ENCODE peak calls at places on chromosome 11, in seven cellular contexts. Q is GM13977; M is cardiac muscle cell; U is heart left ventricle; T is ovary; K is GM12865; C is CD8-positive, alpha-beta T cell. P is an unnamed sample.

GRCh38 chr11:69000391-69000790 is 12.7 kb downstream of the MRGPRF start:
- DNase-seq in Q (no peak), C (no peak), T (no peak), M (no peak), U (no peak), K (no peak), P (no peak)

GRCh38 chr11:65764434-65764833 is 16.3 kb downstream of the AP5B1 start:
- DNase-seq in M (no peak), T (no peak), Q (no peak), C (no peak), U (no peak), K (no peak), P (no peak)

GRCh38 chr11:19789840-19790710 is 77.4 kb downstream of the NAV2 start:
- DNase-seq in Q (no peak), K (no peak), T (no peak), C (no peak), U (no peak), M (no peak), P (no peak)

GRCh38 chr11:64352099-64353005 is 6.6 kb upstream of the RPS6KA4 start:
- DNase-seq in Q (no peak), M (no peak), T (no peak), U (no peak), C (no peak), K (no peak), P (no peak)

GRCh38 chr11:34941688-34942087 is 25.3 kb downstream of the PDHX start:
- DNase-seq in T (no peak), U (no peak), K (no peak), C (no peak), M (no peak), Q (no peak), P (no peak)

GRCh38 chr11:73622920-73623593 is 23.3 kb upstream of the PLEKHB1 start:
- DNase-seq in M (no peak), C (no peak), Q (no peak), T (no peak), K (no peak), U (no peak), P (no peak)

GRCh38 chr11:68914761-68915160 is 11.1 kb downstream of the IGHMBP2 start:
- DNase-seq in C (no peak), T (no peak), Q (no peak), M (no peak), K (no peak), U (no peak), P (no peak)

GRCh38 chr11:115321602-115322289 is 182.5 kb downstream of the CADM1 start:
- DNase-seq in C (no peak), U (no peak), M (no peak), T (no peak), K (no peak), Q (no peak), P (no peak)

GRCh38 chr11:114762437-114762836 is 84.1 kb downstream of the NXPE2 start:
- DNase-seq in U (peak), M (peak), C (no peak), T (peak), K (peak), Q (peak), P (no peak)

GRCh38 chr11:12690663-12691062 is 16.4 kb downstream of the TEAD1 start:
- DNase-seq in K (no peak), U (no peak), Q (no peak), C (no peak), M (no peak), T (no peak), P (no peak)

GRCh38 chr11:102230911-102231310 is 86.4 kb upstream of the BIRC3 start:
- DNase-seq in M (no peak), K (no peak), U (no peak), C (no peak), T (no peak), Q (no peak), P (no peak)

GRCh38 chr11:69878927-69879733 is 59.9 kb upstream of the FGF3 start:
- DNase-seq in C (no peak), T (no peak), K (no peak), Q (no peak), M (no peak), U (no peak), P (no peak)

GRCh38 chr11:130246270-130246669 is 68.4 kb downstream of the ZBTB44 start:
- DNase-seq in C (no peak), T (no peak), Q (no peak), K (no peak), U (no peak), M (no peak), P (no peak)

GRCh38 chr11:315516-315994 is 1.7 kb downstream of the IFITM1 start:
- DNase-seq in K (no peak), C (peak), T (no peak), U (peak), M (no peak), Q (no peak), P (no peak)

GRCh38 chr11:33724644-33725035 is 11.6 kb downstream of the CD59 start:
- DNase-seq in Q (no peak), M (no peak), T (no peak), K (no peak), C (no peak), U (no peak), P (no peak)

GRCh38 chr11:130979386-130979972 is 63.2 kb upstream of the SNX19 start:
- DNase-seq in T (no peak), K (peak), Q (no peak), M (peak), U (no peak), C (no peak), P (no peak)

GRCh38 chr11:112321521-112322172 is 61.0 kb upstream of the PLET1 start:
- DNase-seq in T (no peak), Q (no peak), U (peak), M (no peak), C (no peak), K (peak), P (no peak)

GRCh38 chr11:129279326-129280026 is 87.4 kb upstream of the ARHGAP32 start:
- DNase-seq in M (peak), K (peak), C (peak), Q (peak), T (peak), U (peak), P (peak)

GRCh38 chr11:72353861-72354260 is 80.5 kb downstream of the CLPB start:
- DNase-seq in K (no peak), M (no peak), T (no peak), U (no peak), Q (no peak), C (no peak), P (no peak)

GRCh38 chr11:68370211-68371111 is 58.1 kb downstream of the LRP5 start:
- DNase-seq in K (peak), M (peak), Q (peak), U (peak), C (no peak), T (peak), P (peak)

GRCh38 chr11:69089258-69089657 is 40.5 kb downstream of the TPCN2 start:
- DNase-seq in Q (no peak), U (peak), T (no peak), C (no peak), M (no peak), K (no peak), P (no peak)

GRCh38 chr11:15942936-15943335 is 413.4 kb downstream of the SOX6 start:
- DNase-seq in U (no peak), K (no peak), M (no peak), T (no peak), Q (no peak), C (no peak), P (no peak)

GRCh38 chr11:57800444-57801184 is 39.0 kb downstream of the CTNND1 start:
- DNase-seq in U (no peak), T (no peak), C (peak), Q (peak), M (peak), K (peak), P (no peak)

GRCh38 chr11:61891331-61892084 is at the start of gene FADS3:
- DNase-seq in T (peak), M (peak), U (peak), C (peak), K (peak), Q (peak), P (peak)

GRCh38 chr11:61890536-61891330 is 612 bp downstream of the FADS3 start:
- DNase-seq in K (peak), U (peak), M (peak), C (peak), Q (no peak), T (peak), P (peak)

GRCh38 chr11:61893981-61894380 is 2.6 kb upstream of the FADS3 start:
- DNase-seq in M (no peak), K (no peak), T (no peak), Q (no peak), C (no peak), U (no peak), P (no peak)

GRCh38 chr11:61889831-61890230 is 1.5 kb downstream of the FADS3 start:
- DNase-seq in K (no peak), U (no peak), C (no peak), Q (no peak), M (no peak), T (no peak), P (no peak)

DNA sequence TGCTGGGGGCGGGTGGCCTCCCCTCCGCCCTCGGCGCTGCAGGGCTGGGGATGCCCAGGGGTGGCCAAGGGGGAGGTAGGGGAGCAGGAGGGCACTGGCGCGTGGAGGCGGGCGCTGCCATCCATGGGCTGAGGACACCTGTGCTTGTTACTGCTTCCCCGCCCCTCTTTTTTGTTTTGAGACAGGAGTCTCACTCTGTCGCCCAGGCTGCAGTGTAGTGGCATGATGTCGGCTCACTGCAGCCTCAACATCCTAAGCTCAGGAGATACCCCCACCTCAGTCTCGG is 683 bp upstream of the FADS3 start:
- DNase-seq in Q (no peak), C (no peak), U (no peak), T (no peak), K (no peak), M (no peak), P (no peak)
- TF ChIP-seq CTCF in Q (peak), C (no peak), U (no peak), T (no peak), K (no peak), M (peak), P (no peak)

DNA sequence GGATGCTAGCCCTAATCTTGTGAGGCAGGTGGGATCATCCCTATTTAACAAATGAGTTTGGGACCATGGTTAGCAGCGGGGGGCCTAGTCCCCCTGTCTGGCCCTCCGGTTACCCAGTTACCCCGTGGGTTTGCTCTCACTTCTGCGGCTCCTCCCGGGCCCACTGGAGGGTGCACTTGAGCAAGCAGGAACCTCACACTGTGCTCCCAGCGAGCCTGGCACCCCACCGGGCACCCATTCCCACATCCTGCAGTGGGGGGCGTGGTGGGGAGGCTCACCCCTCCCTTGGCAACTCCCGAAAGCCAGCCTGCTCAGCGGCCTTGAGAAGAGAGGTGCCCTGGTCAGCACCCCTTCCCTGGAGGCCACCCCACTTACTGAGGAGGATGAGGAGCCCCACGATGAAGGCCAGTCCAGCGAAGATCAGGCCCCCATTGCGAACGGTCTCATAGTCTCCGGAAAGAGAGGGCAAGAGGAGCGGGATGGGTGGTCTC is 2.5 kb downstream of the FXYD2 start:
- DNase-seq in C (peak), K (peak), T (no peak), M (peak), U (peak), Q (no peak), P (peak)
- TF ChIP-seq CTCF in C (peak), K (peak), T (no peak), M (peak), U (peak), Q (peak), P (no peak)

DNA sequence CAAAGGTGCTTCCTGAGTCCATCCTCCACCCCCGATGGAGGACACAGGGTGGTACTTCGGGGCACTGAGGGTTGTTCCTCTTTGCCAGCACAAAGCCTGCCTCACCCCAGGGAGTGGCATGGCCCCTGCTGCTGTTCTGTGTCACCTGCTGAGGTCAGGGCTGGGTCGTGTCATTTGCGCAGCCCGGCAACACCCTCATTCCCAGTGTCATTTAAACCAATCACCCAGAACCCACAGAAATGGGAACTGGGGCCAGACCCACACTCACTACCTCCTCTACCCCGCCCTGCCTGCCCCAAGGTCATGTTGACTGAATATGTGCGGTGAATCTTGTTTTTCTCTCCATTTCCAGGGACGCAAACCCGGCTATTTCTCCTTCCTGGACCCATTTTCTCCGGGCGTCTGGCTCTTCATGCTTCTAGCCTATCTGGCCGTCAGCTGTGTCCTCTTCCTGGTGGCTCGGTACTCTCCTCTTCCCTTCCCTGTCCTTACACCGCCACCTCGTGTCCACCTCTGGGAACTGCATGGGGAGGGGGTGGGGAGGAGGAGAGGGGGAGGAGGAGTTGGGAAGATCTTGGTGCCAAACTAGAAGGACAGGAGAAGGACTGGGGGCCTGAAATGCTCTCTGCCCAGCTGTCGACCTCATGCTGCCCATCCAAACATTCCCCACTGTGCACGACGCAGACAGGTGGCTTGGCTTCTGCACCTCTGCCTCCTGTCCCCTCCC is 71.2 kb upstream of the TBCEL start:
- DNase-seq in U (peak), T (peak), K (peak), Q (peak), M (peak), C (peak), P (peak)
- TF ChIP-seq CTCF in U (peak), T (peak), K (peak), Q (peak), M (peak), C (peak), P (no peak)

GRCh38 chr11:1916986-1917522 is 2.4 kb upstream of the TNNT3 start:
- DNase-seq in C (no peak), U (peak), K (peak), T (no peak), Q (peak), M (no peak), P (no peak)
- TF ChIP-seq CTCF in C (no peak), U (no peak), K (no peak), T (no peak), Q (no peak), M (no peak), P (no peak)

DNA sequence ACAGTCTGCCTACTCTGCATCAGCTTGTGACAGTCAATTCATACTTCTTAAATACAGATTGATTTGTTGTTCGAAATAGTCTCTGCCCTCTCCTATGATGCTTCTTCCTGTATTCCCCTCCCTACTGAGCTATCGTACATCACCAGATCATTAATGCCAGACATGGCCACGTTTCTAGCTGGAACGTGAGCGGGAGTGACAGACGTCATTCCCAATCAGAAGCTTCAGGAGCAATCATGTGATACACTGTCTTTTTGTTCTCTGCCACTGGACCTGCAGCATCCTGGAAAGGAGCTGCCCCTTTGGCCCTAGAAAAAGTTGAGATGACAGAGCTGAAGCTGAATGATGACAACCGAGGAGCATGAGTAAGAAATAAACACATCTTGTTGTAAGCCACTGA is 48.5 kb downstream of the CSNK2A3 start:
- DNase-seq in K (no peak), Q (no peak), C (no peak), T (no peak), U (no peak), M (no peak), P (no peak)
- TF ChIP-seq CTCF in K (no peak), Q (no peak), C (no peak), T (no peak), U (no peak), M (no peak), P (no peak)